ENCODE peak calls at places on chromosomes 6 and 20, in seven cellular contexts. One of them, this sample, is unnamed.

GRCh38 chr20:16367948-16368560 is 205.2 kb downstream of the KIF16B start:
- DNase-seq in cardiac fibroblast: no peak
- DNase-seq in choroid plexus epithelial cell: peak; percentile 17
- DNase-seq in fibroblast of mammary gland: no peak
- DNase-seq in foreskin fibroblast: no peak
- DNase-seq in neural progenitor cell: no peak
- DNase-seq in ovary: no peak
- DNase-seq in this sample: no peak

GRCh38 chr6:139124887-139125672 is 9.8 kb upstream of the HECA start:
- DNase-seq in cardiac fibroblast: peak; percentile 85
- DNase-seq in fibroblast of mammary gland: peak; percentile 79
- DNase-seq in choroid plexus epithelial cell: peak; percentile 90
- DNase-seq in ovary: peak; percentile 61
- DNase-seq in neural progenitor cell: peak; percentile 65
- DNase-seq in foreskin fibroblast: peak; percentile 62
- DNase-seq in this sample: peak; percentile 44

GRCh38 chr6:24963887-24964570 is 28.3 kb upstream of the RIPOR2 start:
- DNase-seq in fibroblast of mammary gland: no peak
- DNase-seq in neural progenitor cell: no peak
- DNase-seq in choroid plexus epithelial cell: no peak
- DNase-seq in ovary: no peak
- DNase-seq in cardiac fibroblast: no peak
- DNase-seq in foreskin fibroblast: no peak
- DNase-seq in this sample: no peak

GRCh38 chr20:13723015-13723414 is 61.7 kb downstream of the ESF1 start:
- DNase-seq in cardiac fibroblast: peak; percentile 20
- DNase-seq in foreskin fibroblast: peak; percentile 1
- DNase-seq in ovary: no peak
- DNase-seq in neural progenitor cell: peak; percentile 11
- DNase-seq in fibroblast of mammary gland: peak; percentile 58
- DNase-seq in choroid plexus epithelial cell: peak; percentile 44
- DNase-seq in this sample: peak; percentile 59

GRCh38 chr6:166950443-166950821 is 5.9 kb downstream of the RNASET2 start:
- DNase-seq in fibroblast of mammary gland: no peak
- DNase-seq in foreskin fibroblast: no peak
- DNase-seq in choroid plexus epithelial cell: no peak
- DNase-seq in ovary: no peak
- DNase-seq in neural progenitor cell: no peak
- DNase-seq in cardiac fibroblast: no peak
- DNase-seq in this sample: no peak

GRCh38 chr6:52020961-52021570 is 66.3 kb downstream of the PKHD1 start:
- DNase-seq in cardiac fibroblast: peak; percentile 41
- DNase-seq in foreskin fibroblast: peak; percentile 7
- DNase-seq in ovary: no peak
- DNase-seq in fibroblast of mammary gland: peak; percentile 33
- DNase-seq in neural progenitor cell: peak; percentile 42
- DNase-seq in choroid plexus epithelial cell: peak; percentile 53
- DNase-seq in this sample: no peak

GRCh38 chr6:125529061-125529460 is 220.4 kb upstream of the HEY2 start:
- DNase-seq in foreskin fibroblast: no peak
- DNase-seq in choroid plexus epithelial cell: no peak
- DNase-seq in neural progenitor cell: peak; percentile 18
- DNase-seq in cardiac fibroblast: no peak
- DNase-seq in fibroblast of mammary gland: no peak
- DNase-seq in ovary: no peak
- DNase-seq in this sample: no peak

GRCh38 chr6:123967900-123968299 is 164.2 kb downstream of the NKAIN2 start:
- DNase-seq in ovary: no peak
- DNase-seq in choroid plexus epithelial cell: no peak
- DNase-seq in cardiac fibroblast: no peak
- DNase-seq in fibroblast of mammary gland: no peak
- DNase-seq in neural progenitor cell: no peak
- DNase-seq in foreskin fibroblast: no peak
- DNase-seq in this sample: peak; percentile 11

GRCh38 chr6:41182069-41183034 is 18.6 kb downstream of the TREML2 start:
- DNase-seq in fibroblast of mammary gland: peak; percentile 54
- DNase-seq in neural progenitor cell: peak; percentile 62
- DNase-seq in choroid plexus epithelial cell: peak; percentile 77
- DNase-seq in foreskin fibroblast: peak; percentile 50
- DNase-seq in cardiac fibroblast: peak; percentile 72
- DNase-seq in ovary: no peak
- DNase-seq in this sample: peak; percentile 89

GRCh38 chr20:6851136-6851535 is 83.7 kb downstream of the BMP2 start:
- DNase-seq in foreskin fibroblast: no peak
- DNase-seq in choroid plexus epithelial cell: no peak
- DNase-seq in fibroblast of mammary gland: no peak
- DNase-seq in neural progenitor cell: no peak
- DNase-seq in ovary: no peak
- DNase-seq in cardiac fibroblast: no peak
- DNase-seq in this sample: no peak

GRCh38 chr20:44448753-44449546 is 26.7 kb upstream of the TTPAL start:
- DNase-seq in neural progenitor cell: peak; percentile 69
- DNase-seq in cardiac fibroblast: no peak
- DNase-seq in foreskin fibroblast: no peak
- DNase-seq in ovary: no peak
- DNase-seq in fibroblast of mammary gland: peak; percentile 34
- DNase-seq in choroid plexus epithelial cell: peak; percentile 26
- DNase-seq in this sample: peak; percentile 32

GRCh38 chr6:116633685-116634084 is 17.4 kb downstream of the RSPH4A start:
- DNase-seq in foreskin fibroblast: no peak
- DNase-seq in fibroblast of mammary gland: peak; percentile 10
- DNase-seq in cardiac fibroblast: no peak
- DNase-seq in neural progenitor cell: peak; percentile 37
- DNase-seq in ovary: no peak
- DNase-seq in choroid plexus epithelial cell: peak; percentile 18
- DNase-seq in this sample: no peak

GRCh38 chr6:74631558-74631957 is 574.3 kb downstream of the COL12A1 start:
- DNase-seq in fibroblast of mammary gland: peak; percentile 15
- DNase-seq in neural progenitor cell: no peak
- DNase-seq in ovary: no peak
- DNase-seq in choroid plexus epithelial cell: no peak
- DNase-seq in cardiac fibroblast: peak; percentile 13
- DNase-seq in foreskin fibroblast: no peak
- DNase-seq in this sample: no peak

GRCh38 chr6:111563581-111563980 is 42.1 kb downstream of the TRAF3IP2 start:
- DNase-seq in neural progenitor cell: no peak
- DNase-seq in cardiac fibroblast: no peak
- DNase-seq in choroid plexus epithelial cell: no peak
- DNase-seq in ovary: no peak
- DNase-seq in foreskin fibroblast: no peak
- DNase-seq in fibroblast of mammary gland: no peak
- DNase-seq in this sample: no peak

GRCh38 chr6:158022749-158023596 is 41.3 kb downstream of the SYNJ2 start:
- DNase-seq in fibroblast of mammary gland: no peak
- DNase-seq in cardiac fibroblast: no peak
- DNase-seq in choroid plexus epithelial cell: no peak
- DNase-seq in ovary: no peak
- DNase-seq in neural progenitor cell: no peak
- DNase-seq in foreskin fibroblast: no peak
- DNase-seq in this sample: no peak

GRCh38 chr6:138007014-138007472 is 100.2 kb downstream of the PERP start:
- DNase-seq in choroid plexus epithelial cell: peak; percentile 42
- DNase-seq in neural progenitor cell: peak; percentile 67
- DNase-seq in fibroblast of mammary gland: peak; percentile 48
- DNase-seq in cardiac fibroblast: peak; percentile 16
- DNase-seq in ovary: no peak
- DNase-seq in foreskin fibroblast: peak; percentile 14
- DNase-seq in this sample: peak; percentile 25

GRCh38 chr6:61210549-61210948 is 1075.5 kb downstream of the KHDRBS2 start:
- DNase-seq in cardiac fibroblast: no peak
- DNase-seq in ovary: no peak
- DNase-seq in fibroblast of mammary gland: peak; percentile 7
- DNase-seq in foreskin fibroblast: no peak
- DNase-seq in choroid plexus epithelial cell: peak; percentile 2
- DNase-seq in neural progenitor cell: no peak
- DNase-seq in this sample: no peak

GRCh38 chr6:150863213-150863928 is 2.1 kb upstream of the MTHFD1L start:
- DNase-seq in foreskin fibroblast: no peak
- DNase-seq in neural progenitor cell: no peak
- DNase-seq in fibroblast of mammary gland: no peak
- DNase-seq in ovary: no peak
- DNase-seq in cardiac fibroblast: no peak
- DNase-seq in choroid plexus epithelial cell: no peak
- DNase-seq in this sample: no peak

GRCh38 chr6:150866147-150867073 is 908 bp downstream of the MTHFD1L start:
- DNase-seq in neural progenitor cell: peak; percentile 95
- DNase-seq in ovary: peak; percentile 93
- DNase-seq in foreskin fibroblast: peak; percentile 88
- DNase-seq in choroid plexus epithelial cell: peak; percentile 94
- DNase-seq in cardiac fibroblast: peak; percentile 97
- DNase-seq in fibroblast of mammary gland: peak; percentile 86
- DNase-seq in this sample: peak; percentile 93

GRCh38 chr6:150865043-150865405 is 478 bp upstream of the MTHFD1L start:
- DNase-seq in neural progenitor cell: no peak
- DNase-seq in choroid plexus epithelial cell: peak; percentile 17
- DNase-seq in cardiac fibroblast: no peak
- DNase-seq in ovary: no peak
- DNase-seq in foreskin fibroblast: no peak
- DNase-seq in fibroblast of mammary gland: no peak
- DNase-seq in this sample: no peak

GRCh38 chr6:150867117-150867516 is 1.6 kb downstream of the MTHFD1L start:
- DNase-seq in cardiac fibroblast: peak; percentile 35
- DNase-seq in fibroblast of mammary gland: no peak
- DNase-seq in choroid plexus epithelial cell: no peak
- DNase-seq in ovary: no peak
- DNase-seq in neural progenitor cell: no peak
- DNase-seq in foreskin fibroblast: no peak
- DNase-seq in this sample: no peak

DNA sequence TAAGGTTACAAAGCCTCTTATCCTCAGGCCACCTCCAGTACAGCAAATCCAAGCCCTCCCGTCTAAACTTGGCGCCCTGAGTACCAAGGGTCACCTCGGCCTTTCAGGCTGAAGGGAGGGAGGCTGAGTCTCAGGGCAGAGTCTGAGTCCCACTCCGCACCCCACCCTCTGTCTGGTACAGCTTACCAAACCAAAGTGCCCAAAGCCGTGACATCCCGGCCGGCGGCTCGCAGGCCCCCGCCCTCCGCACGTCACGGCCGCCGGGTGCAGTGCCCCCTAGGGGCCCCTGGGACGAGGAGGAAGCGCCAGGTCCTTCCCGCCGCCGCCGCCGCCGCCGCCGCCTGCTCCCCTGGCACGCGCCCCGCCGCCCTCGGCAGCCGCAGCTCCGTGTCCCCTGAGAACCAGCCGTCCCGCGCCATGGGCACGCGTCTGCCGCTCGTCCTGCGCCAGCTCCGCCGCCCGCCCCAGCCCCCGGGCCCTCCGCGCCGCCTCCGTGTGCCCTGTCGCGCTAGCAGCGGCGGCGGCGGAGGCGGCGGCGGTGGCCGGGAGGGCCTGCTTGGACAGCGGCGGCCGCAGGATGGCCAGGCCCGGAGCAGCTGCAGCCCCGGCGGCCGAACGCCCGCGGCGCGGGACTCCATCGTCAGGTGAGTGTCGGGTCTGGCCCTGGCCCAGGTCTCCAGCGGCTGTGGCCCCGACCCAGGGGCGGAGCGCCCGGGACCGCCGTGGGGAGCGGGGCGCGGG is at the start of gene MTHFD1L:
- DNase-seq in choroid plexus epithelial cell: peak; percentile 88
- DNase-seq in foreskin fibroblast: peak; percentile 89
- DNase-seq in neural progenitor cell: peak; percentile 90
- DNase-seq in fibroblast of mammary gland: peak; percentile 87
- DNase-seq in cardiac fibroblast: peak; percentile 96
- DNase-seq in ovary: peak; percentile 85
- DNase-seq in this sample: peak; percentile 85
- TF ChIP-seq CTCF in choroid plexus epithelial cell: peak; percentile 25
- TF ChIP-seq CTCF in foreskin fibroblast: peak; percentile 37
- TF ChIP-seq CTCF in neural progenitor cell: peak; percentile 72
- TF ChIP-seq CTCF in fibroblast of mammary gland: no peak
- TF ChIP-seq CTCF in cardiac fibroblast: peak; percentile 8
- TF ChIP-seq CTCF in ovary: peak; percentile 34
- TF ChIP-seq CTCF in this sample: peak; percentile 53

GRCh38 chr20:62581308-62581707 is 61.0 kb upstream of the SLCO4A1 start:
- DNase-seq in foreskin fibroblast: no peak
- DNase-seq in fibroblast of mammary gland: no peak
- DNase-seq in choroid plexus epithelial cell: no peak
- DNase-seq in ovary: no peak
- DNase-seq in cardiac fibroblast: no peak
- DNase-seq in neural progenitor cell: no peak
- DNase-seq in this sample: no peak

GRCh38 chr20:62581806-62582205 is 60.5 kb upstream of the SLCO4A1 start:
- DNase-seq in fibroblast of mammary gland: no peak
- DNase-seq in foreskin fibroblast: no peak
- DNase-seq in choroid plexus epithelial cell: no peak
- DNase-seq in neural progenitor cell: no peak
- DNase-seq in cardiac fibroblast: no peak
- DNase-seq in ovary: no peak
- DNase-seq in this sample: no peak

GRCh38 chr20:62584671-62585512 is 57.4 kb upstream of the SLCO4A1 start:
- DNase-seq in neural progenitor cell: no peak
- DNase-seq in cardiac fibroblast: no peak
- DNase-seq in fibroblast of mammary gland: no peak
- DNase-seq in foreskin fibroblast: no peak
- DNase-seq in ovary: no peak
- DNase-seq in choroid plexus epithelial cell: no peak
- DNase-seq in this sample: peak; percentile 85

GRCh38 chr20:62585571-62585970 is 56.7 kb upstream of the SLCO4A1 start:
- DNase-seq in foreskin fibroblast: no peak
- DNase-seq in choroid plexus epithelial cell: no peak
- DNase-seq in cardiac fibroblast: no peak
- DNase-seq in neural progenitor cell: no peak
- DNase-seq in ovary: no peak
- DNase-seq in fibroblast of mammary gland: no peak
- DNase-seq in this sample: no peak

DNA sequence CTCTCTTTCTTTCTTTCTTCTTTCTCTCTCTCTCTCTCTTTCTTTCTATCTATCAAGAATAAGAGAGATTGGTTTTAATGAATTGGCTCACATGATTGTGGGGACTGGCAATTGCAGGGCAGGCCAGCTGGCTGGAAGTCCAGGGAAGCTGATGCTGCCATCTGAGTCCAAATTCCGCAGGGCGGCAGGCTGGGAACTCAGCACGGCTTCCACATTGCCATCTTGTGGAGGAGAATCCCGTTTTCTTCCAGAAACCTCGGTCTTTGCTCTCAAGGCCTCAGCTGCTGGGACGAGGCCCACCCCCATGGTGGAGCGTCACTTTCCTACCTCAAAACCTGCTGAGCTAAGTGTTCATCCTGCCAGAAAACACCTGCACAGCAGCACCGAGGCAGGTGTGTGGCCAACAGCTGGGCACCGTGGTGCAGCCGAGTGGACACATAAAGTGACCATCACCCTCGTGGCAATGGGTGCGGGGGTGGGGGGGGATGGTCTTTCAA is 58.8 kb upstream of the SLCO4A1 start:
- DNase-seq in neural progenitor cell: peak; percentile 31
- DNase-seq in ovary: no peak
- DNase-seq in foreskin fibroblast: peak; percentile 37
- DNase-seq in choroid plexus epithelial cell: no peak
- DNase-seq in fibroblast of mammary gland: no peak
- DNase-seq in cardiac fibroblast: peak; percentile 19
- DNase-seq in this sample: no peak
- TF ChIP-seq CTCF in neural progenitor cell: no peak
- TF ChIP-seq CTCF in ovary: no peak
- TF ChIP-seq CTCF in foreskin fibroblast: peak; percentile 11
- TF ChIP-seq CTCF in choroid plexus epithelial cell: peak; percentile 18
- TF ChIP-seq CTCF in fibroblast of mammary gland: peak; percentile 4
- TF ChIP-seq CTCF in cardiac fibroblast: no peak
- TF ChIP-seq CTCF in this sample: peak; percentile 10

GRCh38 chr6:105651969-105652368 is 249.1 kb upstream of the PREP start:
- DNase-seq in choroid plexus epithelial cell: no peak
- DNase-seq in neural progenitor cell: no peak
- DNase-seq in cardiac fibroblast: no peak
- DNase-seq in foreskin fibroblast: no peak
- DNase-seq in ovary: no peak
- DNase-seq in fibroblast of mammary gland: no peak
- DNase-seq in this sample: no peak
- TF ChIP-seq CTCF in choroid plexus epithelial cell: no peak
- TF ChIP-seq CTCF in neural progenitor cell: no peak
- TF ChIP-seq CTCF in cardiac fibroblast: no peak
- TF ChIP-seq CTCF in foreskin fibroblast: no peak
- TF ChIP-seq CTCF in ovary: no peak
- TF ChIP-seq CTCF in fibroblast of mammary gland: no peak
- TF ChIP-seq CTCF in this sample: no peak

GRCh38 chr6:2741756-2742155 is 9.0 kb downstream of the MYLK4 start:
- DNase-seq in fibroblast of mammary gland: no peak
- DNase-seq in neural progenitor cell: no peak
- DNase-seq in choroid plexus epithelial cell: no peak
- DNase-seq in cardiac fibroblast: peak; percentile 58
- DNase-seq in foreskin fibroblast: no peak
- DNase-seq in ovary: no peak
- DNase-seq in this sample: no peak
- TF ChIP-seq CTCF in fibroblast of mammary gland: no peak
- TF ChIP-seq CTCF in neural progenitor cell: no peak
- TF ChIP-seq CTCF in choroid plexus epithelial cell: no peak
- TF ChIP-seq CTCF in cardiac fibroblast: no peak
- TF ChIP-seq CTCF in foreskin fibroblast: no peak
- TF ChIP-seq CTCF in ovary: no peak
- TF ChIP-seq CTCF in this sample: no peak